ENCODE peak calls at places on chromosomes 5 and 9, in eight cellular contexts. W is heart left ventricle, D is Peyer's patch, S is IMR-90, L is GM06990, P is AG09309, J is AG10803, K is AG04449. G is an unnamed sample.

GRCh38 chr9:132543960-132544359 is 38.4 kb upstream of the BARHL1 start:
- DNase-seq in J (no peak), S (no peak), P (no peak), K (no peak), L (no peak), W (no peak), D (no peak), G (no peak)

GRCh38 chr5:127799293-127799905 is 96.2 kb downstream of the CCDC192 start:
- DNase-seq in P (no peak), L (no peak), W (no peak), S (no peak), K (no peak), D (no peak), J (no peak), G (no peak)

GRCh38 chr5:159849437-159850191 is 66.7 kb upstream of the ADRA1B start:
- DNase-seq in K (peak), P (peak), J (peak), W (no peak), D (no peak), S (peak), L (no peak), G (no peak)

GRCh38 chr9:135010363-135010860 is 77.1 kb upstream of the OLFM1 start:
- DNase-seq in P (no peak), K (no peak), D (no peak), L (no peak), J (no peak), S (no peak), W (no peak), G (no peak)

GRCh38 chr9:134923466-134923865 is 5.8 kb upstream of the FCN1 start:
- DNase-seq in D (peak), J (no peak), W (no peak), S (no peak), K (no peak), L (no peak), P (no peak), G (no peak)

GRCh38 chr9:130036099-130036498 is 6.9 kb downstream of the FNBP1 start:
- DNase-seq in W (no peak), L (no peak), K (no peak), S (peak), J (no peak), P (no peak), D (no peak), G (no peak)

GRCh38 chr5:81021951-81022687 is 62.0 kb downstream of the RASGRF2 start:
- DNase-seq in S (no peak), J (no peak), W (no peak), L (no peak), P (no peak), K (no peak), D (no peak), G (no peak)

GRCh38 chr5:122312670-122312988 is 592 bp downstream of the SNCAIP start:
- DNase-seq in P (no peak), W (peak), D (no peak), K (no peak), J (no peak), L (peak), S (peak), G (no peak)

GRCh38 chr5:171074747-171075146 is 212.9 kb downstream of the RANBP17 start:
- DNase-seq in D (no peak), J (no peak), W (no peak), P (no peak), K (no peak), L (no peak), S (no peak), G (no peak)

GRCh38 chr5:139458580-139459407 is 3.7 kb downstream of the ECSCR start:
- DNase-seq in D (peak), L (peak), W (no peak), S (peak), K (peak), P (no peak), J (peak), G (peak)

GRCh38 chr9:32508728-32509127 is 17.3 kb downstream of the RIGI start:
- DNase-seq in K (no peak), S (no peak), L (no peak), J (no peak), W (no peak), D (no peak), P (no peak), G (no peak)

GRCh38 chr5:93193756-93194155 is 387.3 kb downstream of the NR2F1-AS1 start:
- DNase-seq in D (no peak), S (peak), L (no peak), K (no peak), W (no peak), P (no peak), J (peak), G (no peak)

GRCh38 chr5:35838370-35839042 is 18.2 kb upstream of the IL7R start:
- DNase-seq in L (no peak), P (no peak), S (peak), K (no peak), J (no peak), D (no peak), W (no peak), G (no peak)

GRCh38 chr5:9820696-9821449 is 190.7 kb upstream of the TAS2R1 start:
- DNase-seq in D (no peak), J (peak), L (no peak), S (peak), K (no peak), W (no peak), P (peak), G (no peak)

GRCh38 chr5:43676083-43676840 is 73.3 kb downstream of the NNT start:
- DNase-seq in L (no peak), P (no peak), J (no peak), K (no peak), W (no peak), D (no peak), S (peak), G (no peak)

GRCh38 chr9:5917888-5918287 is 27.2 kb downstream of the MLANA start:
- DNase-seq in P (no peak), S (no peak), D (no peak), K (no peak), J (no peak), W (no peak), L (no peak), G (no peak)

GRCh38 chr9:63816742-63817621 is 1468.0 kb downstream of the FOXD4L5 start:
- DNase-seq in L (peak), K (no peak), P (peak), J (peak), W (peak), D (peak), S (peak), G (peak)

GRCh38 chr5:102959055-102959454 is 160.9 kb downstream of the GIN1 start:
- DNase-seq in J (peak), L (no peak), D (no peak), W (no peak), P (peak), K (peak), S (peak), G (no peak)

GRCh38 chr5:74866653-74867162 is 521 bp upstream of the FAM169A start:
- DNase-seq in L (peak), D (no peak), K (no peak), P (no peak), S (no peak), W (no peak), J (no peak), G (no peak)

GRCh38 chr5:84381501-84382362 is 2.9 kb downstream of the EDIL3 start:
- DNase-seq in W (no peak), L (no peak), D (no peak), K (no peak), P (no peak), J (no peak), S (no peak), G (no peak)

GRCh38 chr9:79551586-79551985 is 20.2 kb upstream of the TLE4 start:
- DNase-seq in L (no peak), K (no peak), D (no peak), W (no peak), P (no peak), J (no peak), S (no peak), G (no peak)

GRCh38 chr9:88922091-88922490 is 69.2 kb upstream of the S1PR3 start:
- DNase-seq in D (peak), L (peak), S (no peak), P (no peak), K (no peak), W (no peak), J (no peak), G (peak)

GRCh38 chr9:136260936-136261472 is 15.4 kb upstream of the QSOX2 start:
- DNase-seq in D (no peak), P (no peak), S (no peak), J (no peak), L (no peak), K (no peak), W (no peak), G (no peak)

GRCh38 chr5:52854949-52855348 is 67.2 kb downstream of the ITGA1 start:
- DNase-seq in K (no peak), W (no peak), D (no peak), S (no peak), P (no peak), L (no peak), J (no peak), G (no peak)

GRCh38 chr5:30849801-30850370 is 343.6 kb upstream of the CDH6 start:
- DNase-seq in P (no peak), D (no peak), W (no peak), S (peak), J (no peak), K (no peak), L (no peak), G (no peak)

GRCh38 chr5:36876965-36877666 is 547 bp downstream of the NIPBL start:
- DNase-seq in J (peak), P (no peak), K (no peak), D (peak), W (peak), L (peak), S (peak), G (no peak)

GRCh38 chr5:71782771-71783770 is 64.0 kb downstream of the CARTPT start:
- DNase-seq in S (peak), K (no peak), W (peak), P (no peak), J (peak), L (peak), D (peak), G (peak)

GRCh38 chr9:134657666-134658377 is 16.2 kb downstream of the COL5A1 start:
- DNase-seq in S (no peak), W (no peak), J (no peak), P (no peak), D (no peak), K (no peak), L (no peak), G (no peak)

GRCh38 chr5:110333384-110333783 is 393.1 kb downstream of the TMEM232 start:
- DNase-seq in S (peak), W (no peak), J (no peak), L (no peak), D (no peak), P (no peak), K (no peak), G (no peak)

GRCh38 chr5:6142353-6142752 is 236.0 kb downstream of the MED10 start:
- DNase-seq in D (no peak), P (no peak), S (no peak), K (no peak), W (no peak), L (no peak), J (no peak), G (no peak)

GRCh38 chr5:6145616-6146237 is 232.6 kb downstream of the MED10 start:
- DNase-seq in D (no peak), L (no peak), K (no peak), W (no peak), J (no peak), P (no peak), S (no peak), G (no peak)

GRCh38 chr5:6146264-6146663 is 232.1 kb downstream of the MED10 start:
- DNase-seq in S (no peak), P (no peak), J (no peak), D (no peak), K (no peak), W (no peak), L (no peak), G (no peak)

GRCh38 chr5:6143523-6143922 is 234.8 kb downstream of the MED10 start:
- DNase-seq in D (no peak), K (no peak), P (no peak), S (no peak), L (no peak), J (no peak), W (no peak), G (no peak)
- H3K4me3 ChIP-seq in D (no peak), K (no peak), P (no peak), S (no peak), L (no peak), J (no peak), W (no peak), G (no peak)

DNA sequence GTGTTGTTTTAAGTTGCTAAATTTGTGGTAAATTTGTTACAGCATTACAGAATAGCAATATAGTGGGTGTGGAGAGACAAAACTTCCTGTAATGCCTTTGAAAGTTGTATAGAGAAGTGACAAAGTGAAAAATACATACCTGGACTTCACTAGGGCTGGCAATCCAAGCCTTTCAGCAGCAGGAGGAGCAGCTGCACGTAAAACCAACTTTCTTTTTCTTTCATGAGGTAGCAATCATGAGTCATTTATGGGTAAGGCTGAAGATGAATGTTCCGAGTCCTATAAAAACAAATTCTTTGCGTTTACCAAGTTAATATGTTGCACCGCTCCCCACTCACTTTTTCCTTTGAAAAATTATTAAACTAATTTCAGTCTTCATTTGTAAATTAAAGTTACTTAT is 1138.2 kb downstream of the TAF11L14 start:
- DNase-seq in K (no peak), W (no peak), J (no peak), D (no peak), S (no peak), L (no peak), P (no peak), G (no peak)
- TF ChIP-seq CTCF in K (no peak), W (no peak), J (no peak), D (no peak), S (no peak), L (peak), P (no peak), G (peak)

GRCh38 chr9:121744002-121744686 is 92.7 kb downstream of the DAB2IP start:
- DNase-seq in P (peak), J (peak), L (no peak), W (peak), D (peak), S (peak), K (no peak), G (no peak)

GRCh38 chr9:121741198-121741918 is 89.9 kb downstream of the DAB2IP start:
- DNase-seq in D (no peak), S (no peak), W (no peak), L (no peak), K (no peak), J (no peak), P (no peak), G (no peak)

GRCh38 chr9:121744687-121745395 is 93.4 kb downstream of the DAB2IP start:
- DNase-seq in L (no peak), S (peak), D (no peak), W (no peak), J (peak), K (no peak), P (no peak), G (no peak)

GRCh38 chr9:121743441-121744001 is 92.1 kb downstream of the DAB2IP start:
- DNase-seq in L (no peak), K (no peak), J (peak), S (peak), W (peak), P (peak), D (peak), G (no peak)

GRCh38 chr9:121742923-121743322 is 91.5 kb downstream of the DAB2IP start:
- DNase-seq in P (no peak), L (no peak), D (no peak), J (no peak), S (no peak), K (no peak), W (no peak), G (no peak)
- H3K4me3 ChIP-seq in P (no peak), L (no peak), D (no peak), J (peak), S (no peak), K (no peak), W (peak), G (no peak)

GRCh38 chr9:19102631-19103345 is at the start of gene HAUS6:
- DNase-seq in P (peak), W (peak), L (peak), S (peak), J (peak), D (peak), K (peak), G (peak)
- TF ChIP-seq CTCF in P (peak), W (peak), L (peak), S (peak), J (peak), D (peak), K (peak), G (peak)

DNA sequence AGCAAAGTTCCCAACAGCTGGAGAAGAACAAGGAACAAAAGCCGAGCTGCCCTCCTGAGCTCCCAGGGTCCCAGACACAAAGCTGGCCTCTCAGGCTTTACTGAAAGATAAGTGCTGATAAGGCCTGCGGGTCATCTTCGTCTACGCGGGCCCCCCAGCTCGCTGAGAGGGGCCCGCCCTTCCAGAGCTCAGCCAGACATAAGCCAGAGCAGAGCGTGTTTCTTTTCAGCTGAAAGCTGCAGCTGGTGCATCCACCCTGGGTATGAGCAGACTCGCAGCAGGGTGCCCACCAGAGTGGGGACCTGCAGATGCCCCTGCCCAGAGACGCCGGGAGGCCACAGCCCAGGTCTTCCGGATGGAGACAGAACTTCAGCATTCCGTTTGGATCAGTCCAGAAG is 84.6 kb downstream of the HSD17B3 start:
- DNase-seq in L (no peak), S (no peak), W (no peak), P (no peak), K (no peak), D (no peak), J (no peak), G (no peak)
- H3K4me3 ChIP-seq in L (no peak), S (no peak), W (no peak), P (no peak), K (no peak), D (no peak), J (no peak), G (no peak)

GRCh38 chr5:135535420-135535819 is 344 bp downstream of the NEUROG1 start:
- DNase-seq in J (no peak), P (no peak), S (no peak), D (no peak), W (no peak), K (no peak), L (no peak), G (no peak)

GRCh38 chr5:135535820-135536801 is at the start of gene NEUROG1:
- DNase-seq in P (no peak), K (no peak), J (no peak), W (no peak), L (no peak), D (no peak), S (no peak), G (no peak)

GRCh38 chr5:135533346-135533745 is 2.4 kb downstream of the NEUROG1 start:
- DNase-seq in S (no peak), P (no peak), K (no peak), L (no peak), W (no peak), D (no peak), J (no peak), G (no peak)

GRCh38 chr5:135533794-135534193 is 2.0 kb downstream of the NEUROG1 start:
- DNase-seq in S (no peak), W (no peak), P (no peak), J (no peak), D (no peak), K (no peak), L (no peak), G (no peak)

DNA sequence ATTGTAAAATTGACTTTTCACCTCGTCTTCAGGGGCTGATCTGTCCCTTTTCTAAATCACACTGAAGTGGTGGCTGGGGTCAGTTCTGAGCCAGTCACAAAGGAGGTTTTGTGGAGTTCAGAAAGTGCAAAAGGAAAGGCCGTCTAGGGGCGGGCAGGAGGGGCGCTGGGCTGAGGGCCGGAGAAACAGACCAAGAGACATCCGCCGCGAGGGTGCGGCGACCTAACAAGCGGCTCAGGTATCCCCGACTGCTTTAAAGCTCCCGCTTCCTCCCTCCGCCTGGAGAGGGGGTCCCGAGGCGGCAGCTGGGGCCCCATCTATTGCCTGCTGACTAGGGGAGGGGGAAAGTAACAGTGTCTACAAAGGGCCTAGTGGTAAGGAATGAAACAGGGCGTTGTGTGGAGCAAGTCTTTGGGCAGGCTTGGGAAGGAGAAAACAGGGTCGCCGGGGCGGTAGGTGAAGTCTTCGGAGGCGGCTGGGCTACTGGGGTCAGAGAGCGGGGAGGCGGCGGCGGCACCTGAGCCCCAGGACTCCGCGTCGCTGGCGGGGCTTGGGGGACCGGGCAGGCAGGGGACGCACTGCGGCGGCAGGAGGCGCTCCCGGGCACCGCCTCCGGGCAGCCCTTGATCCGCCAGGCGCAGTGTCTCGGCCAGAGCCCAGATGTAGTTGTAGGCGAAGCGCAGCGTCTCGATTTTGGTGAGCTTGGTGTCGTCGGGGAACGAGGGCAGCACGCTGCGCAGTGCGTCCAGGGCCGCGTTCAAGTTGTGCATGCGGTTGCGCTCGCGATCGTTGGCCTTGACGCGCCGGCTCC is 950 bp downstream of the NEUROG1 start:
- DNase-seq in P (no peak), D (no peak), J (no peak), K (no peak), L (no peak), W (no peak), S (no peak), G (no peak)
- TF ChIP-seq CTCF in P (no peak), D (no peak), J (no peak), K (no peak), L (no peak), W (no peak), S (no peak), G (no peak)

DNA sequence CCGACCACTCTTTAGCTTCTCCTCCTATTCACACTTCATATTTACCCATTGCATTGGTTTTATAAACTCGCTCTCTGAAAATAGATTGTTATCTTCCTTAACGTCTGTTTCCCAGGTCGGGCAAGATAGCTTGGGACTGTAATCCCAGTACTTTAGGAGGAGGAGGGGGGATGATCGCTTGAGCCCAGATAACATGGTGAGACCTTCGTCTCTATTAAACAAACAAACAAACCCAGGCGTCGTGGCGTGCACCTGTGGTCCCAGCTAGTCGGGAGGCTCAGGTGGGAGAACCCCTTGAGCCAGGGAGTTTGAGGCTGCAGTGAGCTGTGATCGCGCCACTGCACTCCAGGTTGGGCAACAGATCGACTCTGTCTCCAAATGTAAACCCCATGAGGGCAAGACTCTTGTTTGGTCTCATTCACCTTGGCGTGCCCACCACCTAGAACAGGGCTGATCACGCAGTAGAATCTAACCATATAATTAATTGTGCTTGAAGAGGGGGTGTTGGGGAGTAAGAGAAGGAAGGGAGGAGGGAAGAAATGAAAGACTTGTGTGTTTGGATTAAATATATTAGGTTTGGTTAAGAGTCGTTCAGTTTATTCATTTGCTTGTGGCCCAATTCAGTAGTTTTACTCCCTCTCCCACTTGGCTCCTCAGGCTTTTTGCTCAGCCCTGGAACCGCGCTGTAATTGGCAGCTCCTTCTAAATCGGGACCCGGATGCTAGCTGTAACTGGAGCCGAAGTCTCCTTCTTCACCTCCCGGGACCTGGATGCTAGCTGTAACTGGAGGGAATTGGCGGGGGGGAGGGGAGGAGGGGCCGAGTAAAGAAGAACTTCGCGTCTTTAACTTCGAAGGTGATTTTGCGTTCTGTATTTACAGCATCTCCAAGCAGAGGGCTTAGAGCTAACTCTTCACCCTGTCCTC is 24.9 kb downstream of the CDKN2A start:
- DNase-seq in J (no peak), D (no peak), S (no peak), K (no peak), L (no peak), P (no peak), W (no peak), G (no peak)
- H3K4me3 ChIP-seq in J (no peak), D (no peak), S (no peak), K (no peak), L (no peak), P (no peak), W (no peak), G (no peak)

G was measured in GM12864.